ENCODE peak calls at places on chromosomes 3 and 15, in eight cellular contexts. X is SK-N-SH, D is MM.1S, P is HCT116, G is GM23338, C is PC-3, I is hepatocyte, S is neural progenitor cell. B is an unnamed sample.

GRCh38 chr3:120678331-120678845 is 3.7 kb downstream of the HGD start:
- DNase-seq in X (no peak), I (peak), G (peak), D (no peak), P (no peak), S (peak), C (peak), B (peak)

GRCh38 chr15:47473857-47474256 is 243.4 kb upstream of the SEMA6D start:
- DNase-seq in D (no peak), C (no peak), S (no peak), I (no peak), P (no peak), X (no peak), G (no peak), B (no peak)

GRCh38 chr15:43912991-43913927 is 86.5 kb downstream of the WDR76 start:
- DNase-seq in D (no peak), X (no peak), C (peak), I (peak), P (peak), G (no peak), S (no peak), B (no peak)

GRCh38 chr3:176274161-176274560 is 923.1 kb downstream of the TBL1XR1 start:
- DNase-seq in X (no peak), I (no peak), S (no peak), C (peak), D (no peak), G (no peak), P (no peak), B (peak)

GRCh38 chr3:187678869-187679268 is 8.7 kb upstream of the SST start:
- DNase-seq in P (peak), X (peak), S (peak), G (peak), I (peak), D (peak), C (peak), B (peak)

GRCh38 chr3:3031358-3031757 is 78.8 kb downstream of the IL5RA start:
- DNase-seq in I (peak), G (peak), P (no peak), S (no peak), X (no peak), D (no peak), C (no peak), B (no peak)

GRCh38 chr3:186909078-186909853 is 21.1 kb upstream of the ST6GAL1 start:
- DNase-seq in I (no peak), D (peak), X (no peak), C (no peak), P (no peak), G (peak), S (no peak), B (peak)

GRCh38 chr15:50425219-50425618 is 1.0 kb downstream of the USP8 start:
- DNase-seq in C (no peak), I (no peak), G (peak), D (no peak), X (no peak), S (peak), P (no peak), B (no peak)

GRCh38 chr3:17258823-17259436 is 374.2 kb downstream of the PLCL2 start:
- DNase-seq in I (peak), D (peak), X (peak), G (peak), S (peak), P (peak), C (peak), B (peak)

GRCh38 chr15:41934843-41935242 is 37.5 kb downstream of the EHD4 start:
- DNase-seq in D (no peak), I (no peak), C (peak), G (peak), P (no peak), S (no peak), X (no peak), B (peak)

GRCh38 chr3:113035387-113035982 is 44.7 kb downstream of the GTPBP8 start:
- DNase-seq in P (peak), D (peak), G (peak), S (peak), X (peak), I (peak), C (peak), B (peak)

GRCh38 chr3:1275495-1275894 is 182.7 kb downstream of the CNTN6 start:
- DNase-seq in P (no peak), X (no peak), C (no peak), D (peak), I (peak), G (peak), S (peak), B (peak)

GRCh38 chr3:51819709-51820406 is 40.8 kb upstream of the IQCF6 start:
- DNase-seq in G (peak), C (peak), X (no peak), D (no peak), S (peak), P (peak), I (no peak), B (peak)

GRCh38 chr3:48409291-48410201 is 20.3 kb downstream of the PLXNB1 start:
- DNase-seq in I (no peak), C (no peak), X (peak), P (no peak), S (no peak), D (no peak), G (no peak), B (no peak)

GRCh38 chr3:76586471-76586870 is 453.4 kb upstream of the ROBO2 start:
- DNase-seq in I (no peak), P (no peak), X (no peak), G (no peak), D (no peak), C (no peak), S (no peak), B (no peak)

GRCh38 chr3:103968751-103969150 is 1398.0 kb upstream of the ALCAM start:
- DNase-seq in P (no peak), C (no peak), D (peak), G (peak), X (peak), S (no peak), I (no peak), B (no peak)

GRCh38 chr3:169945313-169945712 is 21.3 kb upstream of the SEC62 start:
- DNase-seq in C (no peak), P (no peak), I (no peak), S (no peak), D (peak), X (no peak), G (no peak), B (peak)

GRCh38 chr3:74643636-74644035 is 29.2 kb upstream of the CNTN3 start:
- DNase-seq in S (no peak), D (no peak), C (no peak), P (no peak), I (peak), G (peak), X (peak), B (no peak)

GRCh38 chr3:112308151-112308911 is 14.3 kb upstream of the SLC9C1 start:
- DNase-seq in X (peak), G (peak), D (no peak), C (no peak), I (peak), P (no peak), S (peak), B (no peak)

GRCh38 chr3:65006300-65006739 is 318.5 kb upstream of the ADAMTS9 start:
- DNase-seq in S (no peak), I (no peak), X (no peak), C (no peak), P (no peak), G (no peak), D (peak), B (no peak)

GRCh38 chr15:44427756-44428724 is 611 bp downstream of the CTDSPL2 start:
- DNase-seq in S (peak), D (peak), P (peak), C (peak), I (peak), G (peak), X (peak), B (peak)

GRCh38 chr3:66000506-66000905 is 38.2 kb downstream of the MAGI1 start:
- DNase-seq in X (no peak), C (no peak), I (no peak), G (no peak), P (no peak), D (no peak), S (no peak), B (no peak)

GRCh38 chr3:186254676-186255665 is 107.1 kb downstream of the DGKG start:
- DNase-seq in S (no peak), I (no peak), D (no peak), P (no peak), X (no peak), G (no peak), C (peak), B (peak)

GRCh38 chr3:54955941-54956340 is 28.1 kb upstream of the LRTM1 start:
- DNase-seq in D (no peak), I (no peak), S (no peak), X (no peak), P (no peak), G (no peak), C (no peak), B (no peak)

GRCh38 chr15:78004919-78005634 is 72.4 kb downstream of the TBC1D2B start:
- DNase-seq in D (no peak), P (no peak), S (no peak), I (peak), G (no peak), C (peak), X (peak), B (no peak)

GRCh38 chr15:98648654-98649537 is 557 bp downstream of the IGF1R start:
- DNase-seq in D (peak), X (peak), C (peak), S (peak), P (no peak), I (peak), G (peak), B (peak)

GRCh38 chr3:107643038-107643883 is 120.5 kb downstream of the BBX start:
- DNase-seq in X (no peak), G (peak), I (no peak), C (peak), S (peak), D (peak), P (no peak), B (peak)

GRCh38 chr3:35733276-35733675 is 94.0 kb downstream of the ARPP21 start:
- DNase-seq in G (no peak), I (no peak), C (no peak), S (no peak), P (no peak), X (no peak), D (no peak), B (no peak)

GRCh38 chr3:16365454-16366128 is 100.6 kb downstream of the OXNAD1 start:
- DNase-seq in X (no peak), S (no peak), I (no peak), P (no peak), G (no peak), D (no peak), C (no peak), B (peak)

GRCh38 chr15:55587321-55588069 is 650 bp downstream of the PYGO1 start:
- DNase-seq in G (peak), S (peak), X (peak), I (peak), D (peak), P (no peak), C (peak), B (no peak)

GRCh38 chr3:184085389-184085852 is 11.4 kb upstream of the HTR3E start:
- DNase-seq in S (no peak), X (no peak), P (no peak), C (peak), I (peak), D (peak), G (no peak), B (no peak)

GRCh38 chr3:160921020-160921635 is 165.1 kb downstream of the PPM1L start:
- DNase-seq in D (no peak), G (peak), I (peak), C (peak), P (peak), X (peak), S (peak), B (peak)

GRCh38 chr3:115623414-115623868 is at the start of gene GAP43:
- DNase-seq in C (peak), X (peak), P (no peak), I (peak), D (no peak), S (peak), G (peak), B (no peak)

GRCh38 chr15:81948751-81949150 is 97.1 kb downstream of the MEX3B start:
- DNase-seq in X (no peak), G (no peak), S (no peak), D (peak), I (no peak), C (no peak), P (no peak), B (peak)

GRCh38 chr3:57076422-57076951 is 16.0 kb downstream of the SPATA12 start:
- DNase-seq in P (no peak), X (no peak), S (no peak), I (no peak), G (no peak), C (no peak), D (no peak), B (no peak)

GRCh38 chr15:69434679-69435078 is 17.9 kb upstream of the RPLP1 start:
- DNase-seq in P (no peak), I (no peak), D (no peak), C (no peak), X (no peak), S (no peak), G (no peak), B (no peak)

GRCh38 chr3:131142580-131142979 is 115.9 kb downstream of the NEK11 start:
- DNase-seq in C (peak), X (no peak), I (no peak), S (no peak), D (no peak), P (no peak), G (peak), B (no peak)

GRCh38 chr3:15040844-15041243 is 24.3 kb downstream of the MRPS25 start:
- DNase-seq in X (no peak), G (no peak), D (no peak), S (no peak), I (no peak), C (no peak), P (no peak), B (no peak)

GRCh38 chr15:39194431-39194830 is 386.4 kb upstream of the THBS1 start:
- DNase-seq in X (no peak), G (no peak), D (no peak), P (no peak), I (no peak), S (no peak), C (peak), B (no peak)

GRCh38 chr3:34387831-34388564 is 589.6 kb downstream of the PDCD6IP start:
- DNase-seq in G (peak), S (no peak), P (no peak), X (no peak), D (no peak), I (no peak), C (peak), B (no peak)
- TF ChIP-seq CTCF in G (peak), S (peak), P (no peak), X (no peak), D (no peak), I (no peak), C (no peak), B (no peak)

GRCh38 chr3:195208183-195208582 is 62.8 kb downstream of the XXYLT1 start:
- DNase-seq in G (no peak), I (no peak), S (no peak), P (no peak), D (peak), X (no peak), C (no peak), B (peak)

GRCh38 chr3:195207731-195208130 is 63.2 kb downstream of the XXYLT1 start:
- DNase-seq in S (no peak), G (no peak), X (no peak), C (no peak), I (no peak), P (no peak), D (no peak), B (no peak)

GRCh38 chr3:195208631-195209030 is 62.3 kb downstream of the XXYLT1 start:
- DNase-seq in C (no peak), P (no peak), D (no peak), G (no peak), S (no peak), X (no peak), I (no peak), B (no peak)

GRCh38 chr3:195209083-195209835 is 61.7 kb downstream of the XXYLT1 start:
- DNase-seq in I (peak), C (no peak), P (no peak), G (no peak), D (no peak), X (peak), S (no peak), B (peak)

GRCh38 chr3:195207056-195207455 is 63.9 kb downstream of the XXYLT1 start:
- DNase-seq in S (no peak), X (no peak), I (no peak), P (no peak), D (no peak), G (no peak), C (no peak), B (no peak)
- TF ChIP-seq EZH2phosphoT487 in S (no peak), X (no peak), I (no peak), P (no peak), D (no peak), G (no peak), C (no peak), B (no peak)

DNA sequence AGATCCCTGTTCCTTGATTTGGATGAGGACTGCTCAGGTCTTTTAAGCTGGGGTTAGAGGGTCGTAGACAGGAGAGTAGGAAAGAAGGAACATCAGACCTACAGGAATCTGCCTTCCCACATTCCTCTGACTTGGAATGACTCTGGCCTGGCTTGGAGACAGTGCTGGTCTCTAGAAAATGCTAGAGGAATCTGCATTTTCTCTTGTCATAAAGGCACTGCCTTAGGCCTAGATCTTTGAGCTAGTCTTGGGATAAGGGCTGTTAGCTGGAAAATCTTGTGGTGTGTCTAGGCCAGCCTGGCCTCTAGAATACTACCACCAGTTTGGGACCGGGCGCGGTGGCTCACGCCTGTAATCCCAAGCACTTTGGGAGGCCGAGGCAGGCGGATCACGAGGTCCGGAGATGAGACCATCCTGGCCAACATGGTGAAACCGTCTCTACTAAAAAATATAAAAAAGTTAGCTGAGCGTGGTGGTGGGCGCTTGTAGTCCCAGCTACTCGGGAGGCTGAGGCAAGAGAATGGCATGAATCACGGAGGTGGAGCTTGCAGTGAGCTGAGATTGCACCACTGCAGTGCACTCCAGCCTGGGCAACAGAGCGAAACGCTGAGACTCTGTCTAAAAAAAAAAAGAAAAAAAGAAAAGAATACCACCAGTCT is 17.3 kb upstream of the BSN start:
- DNase-seq in P (no peak), D (no peak), I (no peak), S (no peak), X (no peak), C (no peak), G (peak), B (no peak)
- TF ChIP-seq CTCF in P (no peak), D (no peak), I (no peak), S (no peak), X (no peak), C (no peak), G (no peak), B (no peak)

DNA sequence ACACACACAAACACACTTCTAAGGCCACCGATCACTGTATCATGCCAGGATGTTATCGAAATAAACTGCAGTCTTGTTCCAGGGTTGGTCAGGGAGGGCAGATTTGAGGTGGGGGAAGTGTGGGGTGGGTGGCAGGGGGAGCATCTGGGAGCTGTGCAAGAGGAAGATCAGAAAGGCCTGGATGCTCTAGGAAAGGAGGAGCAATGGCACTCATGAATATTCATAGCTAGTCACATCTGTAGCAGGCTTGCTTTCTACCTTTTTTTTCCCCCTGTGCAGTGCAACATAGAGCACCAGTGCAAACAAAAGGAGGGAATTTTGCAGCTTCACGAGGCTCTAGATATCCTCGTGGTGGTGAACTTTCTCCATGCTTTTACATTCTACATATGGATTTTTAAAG is 84.9 kb downstream of the MEIS2 start:
- DNase-seq in G (peak), X (no peak), I (no peak), S (peak), C (no peak), P (no peak), D (no peak), B (peak)
- TF ChIP-seq EZH2phosphoT487 in G (no peak), X (no peak), I (no peak), S (no peak), C (no peak), P (no peak), D (no peak), B (no peak)

DNA sequence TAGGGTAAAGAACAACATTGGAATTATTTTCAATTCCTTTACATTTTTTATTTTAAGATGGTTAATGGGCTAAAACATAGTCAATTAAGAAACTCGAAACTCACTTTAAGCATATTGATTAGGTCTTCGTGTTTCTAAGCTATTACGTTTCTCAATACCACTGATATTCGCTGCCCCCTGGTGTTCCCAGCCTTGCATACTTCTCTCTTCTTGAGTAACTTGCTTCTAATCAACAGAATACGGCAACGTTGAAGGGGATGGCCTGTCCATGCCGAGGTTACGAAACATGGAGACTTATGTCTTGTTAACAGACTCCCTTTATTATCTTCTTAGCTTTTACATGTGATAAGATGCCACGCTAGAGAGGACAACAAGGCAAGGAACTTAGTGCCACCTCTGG is 43.6 kb downstream of the ROBO1 start:
- DNase-seq in D (no peak), S (peak), G (peak), I (peak), P (no peak), X (no peak), C (peak), B (no peak)
- TF ChIP-seq CTCF in D (no peak), S (peak), G (peak), I (peak), P (no peak), X (peak), C (peak), B (peak)

GRCh38 chr15:61938249-61938648 is 122.0 kb downstream of the VPS13C start:
- DNase-seq in P (no peak), I (no peak), G (peak), C (no peak), X (no peak), S (no peak), D (no peak), B (no peak)
- TF ChIP-seq EZH2phosphoT487 in P (no peak), I (no peak), G (no peak), C (no peak), X (no peak), S (no peak), D (no peak), B (no peak)

GRCh38 chr3:150247456-150247855 is 160.6 kb upstream of the TSC22D2 start:
- DNase-seq in X (no peak), S (no peak), G (no peak), D (no peak), C (no peak), I (no peak), P (no peak), B (no peak)
- TF ChIP-seq CTCF in X (no peak), S (no peak), G (no peak), D (no peak), C (no peak), I (no peak), P (no peak), B (no peak)

DNA sequence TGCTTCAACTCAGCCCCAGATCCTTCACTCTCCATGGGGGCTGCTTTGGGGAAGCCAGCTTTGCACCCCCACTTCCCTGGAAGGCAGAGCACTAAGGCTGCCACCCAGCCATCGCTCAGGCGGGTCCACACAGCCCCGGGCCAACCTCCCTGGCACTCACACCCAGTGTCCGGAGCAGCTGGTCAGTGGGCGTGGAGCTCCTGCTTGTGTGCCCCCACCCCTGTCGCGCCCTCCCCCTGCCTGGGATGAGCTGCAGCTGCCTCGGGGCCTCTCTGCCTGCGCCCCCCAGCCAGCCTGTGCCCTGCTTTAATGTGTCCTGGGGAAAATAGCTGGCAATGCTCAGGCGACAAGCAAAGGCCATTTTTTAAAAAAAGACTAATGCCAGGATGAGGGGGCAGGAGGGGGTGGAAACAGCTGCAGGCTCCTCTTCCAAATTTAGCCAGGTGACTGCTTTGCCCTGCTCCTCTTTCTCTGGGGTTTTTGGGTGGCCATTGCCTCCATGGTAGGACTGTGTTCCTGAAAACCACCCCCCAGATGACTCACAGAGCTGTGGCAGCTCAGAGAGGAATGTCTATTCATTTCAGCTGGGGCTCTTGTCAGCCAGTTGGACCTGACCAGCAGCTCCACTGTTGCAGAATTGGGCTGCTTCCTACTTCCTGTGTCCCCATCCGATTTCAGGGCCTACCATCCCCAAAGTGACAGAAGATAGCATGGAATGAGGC is 65.0 kb downstream of the CEMIP start:
- DNase-seq in X (no peak), I (no peak), C (peak), G (no peak), P (no peak), S (no peak), D (no peak), B (no peak)
- TF ChIP-seq EZH2phosphoT487 in X (no peak), I (no peak), C (no peak), G (no peak), P (no peak), S (no peak), D (no peak), B (no peak)